ENCODE peak calls at places on chromosomes 16 and 17, in six cellular contexts. N, H, B, Z, I and S are unnamed samples.
A peak's percentile ranks its signal among the peaks of the same experiment; 100 is the strongest.

GRCh38 chr17:61399131-61400057 is at the start of gene TBX2:
- DNase-seq in N (peak; percentile 71), H (no peak), B (peak; percentile 98), Z (peak; percentile 93), I (peak; percentile 55), S (peak; percentile 61)

GRCh38 chr17:78176548-78177025 is 8.2 kb downstream of the SYNGR2 start:
- DNase-seq in N (peak; percentile 90), H (peak; percentile 82), B (no peak), Z (peak; percentile 84), I (peak; percentile 83), S (peak; percentile 75)

GRCh38 chr17:81869221-81870154 is 1.6 kb downstream of the ARHGDIA start:
- DNase-seq in N (no peak), H (peak; percentile 76), B (no peak), Z (no peak), I (peak; percentile 42), S (peak; percentile 86)

GRCh38 chr16:9185396-9185795 is 94.0 kb downstream of the HAPSTR1 start:
- DNase-seq in N (no peak), H (no peak), B (no peak), Z (no peak), I (no peak), S (no peak)

GRCh38 chr17:14464741-14465140 is 163.9 kb downstream of the HS3ST3B1 start:
- DNase-seq in N (no peak), H (no peak), B (peak; percentile 94), Z (no peak), I (no peak), S (no peak)

GRCh38 chr17:76196675-76197074 is 43.6 kb downstream of the RNF157 start:
- DNase-seq in N (no peak), H (no peak), B (peak; percentile 14), Z (no peak), I (peak; percentile 33), S (no peak)

GRCh38 chr17:59074494-59074893 is 32.2 kb downstream of the TRIM37 start:
- DNase-seq in N (no peak), H (no peak), B (peak; percentile 22), Z (no peak), I (no peak), S (no peak)

GRCh38 chr16:48378836-48379235 is 6.4 kb downstream of the SIAH1 start:
- DNase-seq in N (no peak), H (no peak), B (no peak), Z (no peak), I (no peak), S (no peak)

GRCh38 chr16:49918257-49918656 is 62.3 kb upstream of the ZNF423 start:
- DNase-seq in N (no peak), H (no peak), B (no peak), Z (no peak), I (no peak), S (no peak)

GRCh38 chr17:16354585-16354984 is 1.3 kb upstream of the CENPV start:
- DNase-seq in N (no peak), H (no peak), B (no peak), Z (no peak), I (no peak), S (no peak)

GRCh38 chr17:40951011-40951622 is 13.7 kb upstream of the KRT23 start:
- DNase-seq in N (no peak), H (no peak), B (no peak), Z (no peak), I (no peak), S (no peak)

GRCh38 chr17:48095611-48096010 is 5.7 kb downstream of the CBX1 start:
- DNase-seq in N (no peak), H (no peak), B (no peak), Z (no peak), I (no peak), S (no peak)

GRCh38 chr17:11651089-11651488 is 52.8 kb downstream of the DNAH9 start:
- DNase-seq in N (no peak), H (no peak), B (no peak), Z (no peak), I (no peak), S (no peak)

GRCh38 chr17:81049973-81050551 is 15.1 kb downstream of the BAIAP2 start:
- DNase-seq in N (peak; percentile 89), H (no peak), B (no peak), Z (no peak), I (peak; percentile 82), S (no peak)

GRCh38 chr16:27823438-27823820 is 240.1 kb downstream of the GSG1L start:
- DNase-seq in N (no peak), H (no peak), B (no peak), Z (no peak), I (no peak), S (no peak)

GRCh38 chr16:1163567-1164055 is 10.7 kb downstream of the CACNA1H start:
- DNase-seq in N (no peak), H (no peak), B (no peak), Z (no peak), I (no peak), S (no peak)

GRCh38 chr17:8835106-8835505 is 32.4 kb downstream of the PIK3R6 start:
- DNase-seq in N (no peak), H (no peak), B (no peak), Z (peak; percentile 37), I (no peak), S (no peak)

GRCh38 chr17:27245230-27245696 is 48.7 kb upstream of the WSB1 start:
- DNase-seq in N (peak; percentile 91), H (peak; percentile 81), B (peak; percentile 79), Z (peak; percentile 93), I (peak; percentile 85), S (peak; percentile 76)

GRCh38 chr16:546909-547770 is 13.1 kb upstream of the PRR35 start:
- DNase-seq in N (peak; percentile 78), H (no peak), B (no peak), Z (no peak), I (peak; percentile 86), S (peak; percentile 87)

GRCh38 chr16:23080329-23080728 is 68.9 kb downstream of the USP31 start:
- DNase-seq in N (no peak), H (no peak), B (no peak), Z (no peak), I (no peak), S (no peak)

GRCh38 chr16:23080747-23081146 is 68.5 kb downstream of the USP31 start:
- DNase-seq in N (no peak), H (no peak), B (no peak), Z (no peak), I (no peak), S (no peak)

GRCh38 chr16:23082161-23082788 is 67.0 kb downstream of the USP31 start:
- DNase-seq in N (no peak), H (no peak), B (no peak), Z (no peak), I (no peak), S (no peak)

GRCh38 chr16:23079683-23080221 is 69.5 kb downstream of the USP31 start:
- DNase-seq in N (no peak), H (no peak), B (no peak), Z (no peak), I (peak; percentile 68), S (no peak)

GRCh38 chr16:23081675-23082119 is 67.6 kb downstream of the USP31 start:
- DNase-seq in N (no peak), H (no peak), B (peak; percentile 67), Z (no peak), I (no peak), S (no peak)
- TF ChIP-seq CTCF in N (no peak), H (no peak), B (no peak), Z (no peak), I (no peak), S (no peak)

GRCh38 chr17:33227911-33228310 is 65.2 kb downstream of the ASIC2 start:
- DNase-seq in N (no peak), H (no peak), B (no peak), Z (no peak), I (no peak), S (no peak)

GRCh38 chr17:33228548-33228947 is 64.5 kb downstream of the ASIC2 start:
- DNase-seq in N (no peak), H (no peak), B (no peak), Z (no peak), I (no peak), S (no peak)

GRCh38 chr17:33229028-33229427 is 64.1 kb downstream of the ASIC2 start:
- DNase-seq in N (no peak), H (no peak), B (no peak), Z (no peak), I (no peak), S (no peak)

GRCh38 chr17:33225994-33226393 is 67.1 kb downstream of the ASIC2 start:
- DNase-seq in N (no peak), H (no peak), B (no peak), Z (no peak), I (no peak), S (no peak)

DNA sequence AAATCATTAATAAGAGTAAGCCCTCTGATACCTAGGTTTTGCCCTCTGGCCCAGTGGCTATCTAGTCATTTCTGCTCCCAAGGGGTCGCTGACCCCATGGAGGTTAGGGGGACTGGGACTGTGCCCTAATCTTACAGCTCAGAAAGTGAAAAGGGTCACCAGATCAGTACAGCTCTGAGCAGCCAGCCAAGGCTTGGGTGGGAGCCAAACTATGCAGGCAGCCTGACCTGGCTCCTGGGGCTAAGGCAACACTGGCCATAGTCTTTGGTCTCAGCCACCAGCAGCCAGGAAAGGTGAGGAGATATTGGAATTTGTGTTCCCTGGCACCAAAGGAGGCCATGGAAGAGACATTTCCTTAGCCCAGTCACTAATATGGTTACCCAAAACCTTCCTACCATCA is 67.6 kb downstream of the ASIC2 start:
- DNase-seq in N (no peak), H (no peak), B (no peak), Z (no peak), I (no peak), S (no peak)
- TF ChIP-seq CTCF in N (no peak), H (no peak), B (no peak), Z (no peak), I (no peak), S (no peak)

DNA sequence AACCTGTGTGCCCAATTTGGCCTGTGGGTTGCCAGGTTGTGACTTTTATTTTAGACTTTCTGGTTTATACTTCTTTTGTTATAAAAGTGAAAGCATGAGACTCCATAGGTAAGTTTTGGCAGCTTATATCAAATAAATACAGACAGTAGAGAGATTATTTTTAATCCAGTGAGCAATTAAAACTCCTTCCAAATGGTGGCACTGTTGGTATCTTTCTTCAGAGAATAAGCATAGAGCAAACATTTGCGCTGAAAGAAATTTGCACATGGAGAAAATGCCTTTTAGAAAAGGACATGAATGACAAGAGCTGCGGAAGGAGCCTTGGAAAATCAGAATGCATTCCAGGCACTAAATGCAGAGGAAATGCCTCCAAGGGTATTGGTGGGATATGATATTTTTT is 46.1 kb upstream of the DNAJA2 start:
- DNase-seq in N (no peak), H (no peak), B (no peak), Z (no peak), I (no peak), S (no peak)
- TF ChIP-seq CTCF in N (no peak), H (no peak), B (no peak), Z (no peak), I (no peak), S (no peak)

GRCh38 chr17:53630115-53630514 is 192.6 kb upstream of the KIF2B start:
- DNase-seq in N (no peak), H (no peak), B (no peak), Z (no peak), I (no peak), S (no peak)

GRCh38 chr17:53628011-53628410 is 194.7 kb upstream of the KIF2B start:
- DNase-seq in N (no peak), H (no peak), B (no peak), Z (no peak), I (no peak), S (no peak)

GRCh38 chr17:53631486-53631885 is 191.2 kb upstream of the KIF2B start:
- DNase-seq in N (no peak), H (no peak), B (no peak), Z (no peak), I (no peak), S (no peak)

GRCh38 chr17:53629188-53629587 is 193.5 kb upstream of the KIF2B start:
- DNase-seq in N (no peak), H (no peak), B (no peak), Z (no peak), I (no peak), S (no peak)

GRCh38 chr17:53630638-53631037 is 192.1 kb upstream of the KIF2B start:
- DNase-seq in N (no peak), H (no peak), B (no peak), Z (no peak), I (no peak), S (no peak)
- TF ChIP-seq CTCF in N (no peak), H (no peak), B (no peak), Z (no peak), I (no peak), S (no peak)